ENCODE peak calls at places on chromosome 14, in ten cellular contexts. One of them, this sample, is unnamed.

GRCh38 chr14:69713976-69714716 is 52.8 kb upstream of the SRSF5 start:
- DNase-seq in ovary: no peak
- DNase-seq in RWPE2: no peak
- DNase-seq in OCI-LY7: no peak
- DNase-seq in left ventricle myocardium inferior: no peak
- DNase-seq in astrocyte of the spinal cord: no peak
- DNase-seq in dorsolateral prefrontal cortex: no peak
- DNase-seq in PC-3: no peak
- DNase-seq in stomach: no peak
- DNase-seq in heart left ventricle: no peak
- DNase-seq in this sample: no peak

GRCh38 chr14:62118461-62118860 is 356.2 kb downstream of the SNAPC1 start:
- DNase-seq in OCI-LY7: no peak
- DNase-seq in RWPE2: no peak
- DNase-seq in ovary: no peak
- DNase-seq in astrocyte of the spinal cord: no peak
- DNase-seq in stomach: no peak
- DNase-seq in dorsolateral prefrontal cortex: no peak
- DNase-seq in heart left ventricle: no peak
- DNase-seq in left ventricle myocardium inferior: no peak
- DNase-seq in PC-3: no peak
- DNase-seq in this sample: no peak

GRCh38 chr14:21917699-21918436 is 244.2 kb upstream of the OR4E1 start:
- DNase-seq in astrocyte of the spinal cord: peak; percentile 55
- DNase-seq in OCI-LY7: peak; percentile 89
- DNase-seq in stomach: peak; percentile 53
- DNase-seq in RWPE2: no peak
- DNase-seq in PC-3: peak; percentile 95
- DNase-seq in left ventricle myocardium inferior: no peak
- DNase-seq in ovary: no peak
- DNase-seq in dorsolateral prefrontal cortex: peak; percentile 29
- DNase-seq in heart left ventricle: no peak
- DNase-seq in this sample: no peak

GRCh38 chr14:102786758-102787157 is 9.5 kb downstream of the TRAF3 start:
- DNase-seq in ovary: no peak
- DNase-seq in RWPE2: no peak
- DNase-seq in OCI-LY7: no peak
- DNase-seq in heart left ventricle: no peak
- DNase-seq in astrocyte of the spinal cord: no peak
- DNase-seq in dorsolateral prefrontal cortex: no peak
- DNase-seq in PC-3: peak; percentile 40
- DNase-seq in stomach: no peak
- DNase-seq in left ventricle myocardium inferior: no peak
- DNase-seq in this sample: no peak

GRCh38 chr14:35050652-35051051 is 4.6 kb downstream of the FAM177A1 start:
- DNase-seq in left ventricle myocardium inferior: no peak
- DNase-seq in astrocyte of the spinal cord: peak; percentile 49
- DNase-seq in dorsolateral prefrontal cortex: no peak
- DNase-seq in RWPE2: no peak
- DNase-seq in heart left ventricle: no peak
- DNase-seq in OCI-LY7: no peak
- DNase-seq in PC-3: peak; percentile 75
- DNase-seq in ovary: no peak
- DNase-seq in stomach: no peak
- DNase-seq in this sample: no peak

GRCh38 chr14:49761839-49762551 is 6.0 kb upstream of the KLHDC2 start:
- DNase-seq in ovary: no peak
- DNase-seq in PC-3: no peak
- DNase-seq in OCI-LY7: no peak
- DNase-seq in RWPE2: no peak
- DNase-seq in left ventricle myocardium inferior: no peak
- DNase-seq in heart left ventricle: no peak
- DNase-seq in stomach: no peak
- DNase-seq in dorsolateral prefrontal cortex: no peak
- DNase-seq in astrocyte of the spinal cord: no peak
- DNase-seq in this sample: no peak

GRCh38 chr14:58171090-58171489 is 19.1 kb upstream of the ARMH4 start:
- DNase-seq in PC-3: peak; percentile 99
- DNase-seq in dorsolateral prefrontal cortex: peak; percentile 57
- DNase-seq in astrocyte of the spinal cord: peak; percentile 80
- DNase-seq in OCI-LY7: no peak
- DNase-seq in ovary: peak; percentile 69
- DNase-seq in heart left ventricle: peak; percentile 80
- DNase-seq in left ventricle myocardium inferior: peak; percentile 49
- DNase-seq in RWPE2: peak; percentile 76
- DNase-seq in stomach: peak; percentile 76
- DNase-seq in this sample: peak; percentile 46

GRCh38 chr14:29671034-29671433 is 256.6 kb downstream of the PRKD1 start:
- DNase-seq in heart left ventricle: no peak
- DNase-seq in ovary: no peak
- DNase-seq in OCI-LY7: no peak
- DNase-seq in left ventricle myocardium inferior: no peak
- DNase-seq in dorsolateral prefrontal cortex: no peak
- DNase-seq in RWPE2: no peak
- DNase-seq in PC-3: no peak
- DNase-seq in stomach: no peak
- DNase-seq in astrocyte of the spinal cord: peak; percentile 61
- DNase-seq in this sample: peak; percentile 44

GRCh38 chr14:71418591-71419245 is 511.5 kb downstream of the PCNX1 start:
- DNase-seq in astrocyte of the spinal cord: no peak
- DNase-seq in stomach: no peak
- DNase-seq in dorsolateral prefrontal cortex: no peak
- DNase-seq in heart left ventricle: no peak
- DNase-seq in PC-3: no peak
- DNase-seq in ovary: peak; percentile 39
- DNase-seq in OCI-LY7: no peak
- DNase-seq in RWPE2: no peak
- DNase-seq in left ventricle myocardium inferior: no peak
- DNase-seq in this sample: no peak

GRCh38 chr14:80455031-80455430 is 243.7 kb upstream of the DIO2 start:
- DNase-seq in PC-3: no peak
- DNase-seq in ovary: no peak
- DNase-seq in left ventricle myocardium inferior: no peak
- DNase-seq in dorsolateral prefrontal cortex: no peak
- DNase-seq in astrocyte of the spinal cord: no peak
- DNase-seq in OCI-LY7: no peak
- DNase-seq in RWPE2: no peak
- DNase-seq in heart left ventricle: no peak
- DNase-seq in stomach: no peak
- DNase-seq in this sample: no peak

GRCh38 chr14:58643366-58643765 is 5.6 kb downstream of the DACT1 start:
- DNase-seq in heart left ventricle: no peak
- DNase-seq in OCI-LY7: no peak
- DNase-seq in stomach: no peak
- DNase-seq in RWPE2: no peak
- DNase-seq in dorsolateral prefrontal cortex: no peak
- DNase-seq in ovary: no peak
- DNase-seq in left ventricle myocardium inferior: no peak
- DNase-seq in PC-3: no peak
- DNase-seq in astrocyte of the spinal cord: no peak
- DNase-seq in this sample: no peak

GRCh38 chr14:76407449-76408150 is 31.7 kb downstream of the ESRRB start:
- DNase-seq in RWPE2: no peak
- DNase-seq in astrocyte of the spinal cord: no peak
- DNase-seq in ovary: no peak
- DNase-seq in PC-3: no peak
- DNase-seq in OCI-LY7: no peak
- DNase-seq in stomach: no peak
- DNase-seq in dorsolateral prefrontal cortex: no peak
- DNase-seq in left ventricle myocardium inferior: no peak
- DNase-seq in heart left ventricle: no peak
- DNase-seq in this sample: no peak

GRCh38 chr14:57831981-57832380 is 33.9 kb downstream of the SLC35F4 start:
- DNase-seq in heart left ventricle: no peak
- DNase-seq in stomach: no peak
- DNase-seq in PC-3: no peak
- DNase-seq in ovary: no peak
- DNase-seq in astrocyte of the spinal cord: peak; percentile 4
- DNase-seq in OCI-LY7: peak; percentile 33
- DNase-seq in dorsolateral prefrontal cortex: no peak
- DNase-seq in left ventricle myocardium inferior: no peak
- DNase-seq in RWPE2: no peak
- DNase-seq in this sample: no peak

GRCh38 chr14:67609642-67610310 is 9.7 kb upstream of the PIGH start:
- DNase-seq in PC-3: no peak
- DNase-seq in left ventricle myocardium inferior: no peak
- DNase-seq in astrocyte of the spinal cord: no peak
- DNase-seq in ovary: no peak
- DNase-seq in dorsolateral prefrontal cortex: no peak
- DNase-seq in heart left ventricle: no peak
- DNase-seq in RWPE2: no peak
- DNase-seq in OCI-LY7: no peak
- DNase-seq in stomach: no peak
- DNase-seq in this sample: no peak

GRCh38 chr14:77067632-77068514 is 30.2 kb upstream of the CIPC start:
- DNase-seq in dorsolateral prefrontal cortex: peak; percentile 78
- DNase-seq in PC-3: peak; percentile 95
- DNase-seq in OCI-LY7: peak; percentile 61
- DNase-seq in ovary: peak; percentile 80
- DNase-seq in RWPE2: no peak
- DNase-seq in astrocyte of the spinal cord: peak; percentile 63
- DNase-seq in heart left ventricle: peak; percentile 85
- DNase-seq in left ventricle myocardium inferior: peak; percentile 63
- DNase-seq in stomach: peak; percentile 81
- DNase-seq in this sample: no peak

DNA sequence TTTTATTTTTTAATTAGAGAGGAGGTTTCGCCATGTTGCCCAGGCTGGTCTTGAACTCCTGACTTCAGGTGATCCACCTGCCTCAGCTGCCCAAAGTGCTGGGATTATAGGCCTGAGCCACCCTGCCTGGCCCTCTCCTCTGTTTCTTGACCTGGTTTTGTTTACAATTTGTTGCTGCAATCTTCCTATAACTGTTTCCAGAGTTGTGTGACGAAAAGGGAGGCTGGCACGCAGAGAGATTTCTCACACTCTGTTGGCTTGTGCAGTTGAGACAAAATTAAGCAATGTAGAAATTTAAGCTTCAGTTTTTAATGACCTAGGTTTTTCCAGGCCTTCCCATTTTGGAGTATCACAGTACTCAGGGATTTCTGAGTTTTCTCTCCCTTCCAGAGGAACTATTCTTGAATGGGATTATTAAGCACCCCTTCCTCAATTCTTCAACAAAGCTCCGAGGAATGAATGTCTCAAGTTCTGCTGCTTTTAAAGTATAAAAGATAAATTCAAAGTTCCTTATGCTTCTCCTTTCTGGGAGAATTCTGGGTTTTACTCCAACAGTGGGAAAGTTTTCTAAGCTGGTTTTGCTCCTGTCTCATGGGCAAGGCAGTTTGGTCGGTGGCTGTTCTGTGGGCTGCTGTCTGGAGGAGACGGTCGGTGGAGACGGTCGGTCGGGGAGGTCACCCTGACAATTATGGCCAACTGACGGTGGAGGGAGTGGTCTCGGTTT is 20.4 kb upstream of the FOS start:
- DNase-seq in left ventricle myocardium inferior: no peak
- DNase-seq in ovary: peak; percentile 62
- DNase-seq in OCI-LY7: no peak
- DNase-seq in PC-3: no peak
- DNase-seq in heart left ventricle: no peak
- DNase-seq in dorsolateral prefrontal cortex: no peak
- DNase-seq in astrocyte of the spinal cord: peak; percentile 14
- DNase-seq in stomach: peak; percentile 45
- DNase-seq in RWPE2: no peak
- DNase-seq in this sample: no peak
- TF ChIP-seq CTCF in left ventricle myocardium inferior: no peak
- TF ChIP-seq CTCF in ovary: no peak
- TF ChIP-seq CTCF in OCI-LY7: no peak
- TF ChIP-seq CTCF in PC-3: no peak
- TF ChIP-seq CTCF in heart left ventricle: no peak
- TF ChIP-seq CTCF in dorsolateral prefrontal cortex: no peak
- TF ChIP-seq CTCF in astrocyte of the spinal cord: no peak
- TF ChIP-seq CTCF in stomach: no peak
- TF ChIP-seq CTCF in RWPE2: no peak
- TF ChIP-seq CTCF in this sample: no peak

DNA sequence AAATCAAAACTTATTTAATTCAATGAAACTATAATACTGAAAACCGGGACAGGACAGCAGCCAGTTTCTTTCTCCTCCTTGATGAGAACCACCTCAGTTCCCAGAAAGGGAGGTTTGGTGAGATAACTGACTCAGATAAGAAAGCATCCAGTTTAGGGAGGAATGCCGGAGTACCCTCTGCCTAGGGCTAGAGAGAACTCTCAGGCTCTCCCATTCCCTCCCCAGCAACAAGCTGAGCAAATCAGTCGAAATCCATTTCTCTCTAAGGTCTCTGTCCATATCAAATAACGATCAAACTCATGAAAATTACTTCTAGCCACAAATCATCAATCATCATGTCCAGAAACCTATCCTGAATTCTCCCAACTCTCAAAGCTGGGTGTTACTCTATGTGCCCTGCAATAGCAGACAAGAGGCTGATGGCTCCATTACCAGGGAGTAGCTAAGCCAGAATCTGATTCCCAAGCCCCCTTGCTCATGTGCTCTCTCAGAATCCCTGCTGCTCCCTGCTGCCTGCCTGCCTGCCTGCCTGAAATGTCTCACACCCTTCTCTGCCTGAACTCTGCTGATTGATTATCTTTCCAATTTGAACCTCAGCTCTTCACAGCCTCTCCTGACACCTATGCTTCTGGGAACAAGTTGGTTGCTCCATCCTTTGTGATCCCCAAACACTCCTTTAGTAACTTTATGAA is 49.4 kb downstream of the SLC25A47 start:
- DNase-seq in dorsolateral prefrontal cortex: no peak
- DNase-seq in ovary: no peak
- DNase-seq in heart left ventricle: no peak
- DNase-seq in PC-3: no peak
- DNase-seq in OCI-LY7: no peak
- DNase-seq in left ventricle myocardium inferior: no peak
- DNase-seq in stomach: no peak
- DNase-seq in astrocyte of the spinal cord: no peak
- DNase-seq in RWPE2: no peak
- DNase-seq in this sample: no peak
- H3K4me3 ChIP-seq in dorsolateral prefrontal cortex: no peak overlapping the region
- H3K4me3 ChIP-seq in ovary: no peak overlapping the region
- H3K4me3 ChIP-seq in heart left ventricle: peak overlapping the region; percentile 7
- H3K4me3 ChIP-seq in PC-3: no peak overlapping the region
- H3K4me3 ChIP-seq in OCI-LY7: no peak overlapping the region
- H3K4me3 ChIP-seq in left ventricle myocardium inferior: peak overlapping the region; percentile 83
- H3K4me3 ChIP-seq in stomach: no peak overlapping the region
- H3K4me3 ChIP-seq in astrocyte of the spinal cord: no peak overlapping the region
- H3K4me3 ChIP-seq in RWPE2: no peak overlapping the region
- H3K4me3 ChIP-seq in this sample: no peak overlapping the region

GRCh38 chr14:26394114-26394855 is 203.5 kb downstream of the NOVA1 start:
- DNase-seq in left ventricle myocardium inferior: no peak
- DNase-seq in dorsolateral prefrontal cortex: no peak
- DNase-seq in astrocyte of the spinal cord: peak; percentile 17
- DNase-seq in ovary: no peak
- DNase-seq in PC-3: peak; percentile 59
- DNase-seq in stomach: peak; percentile 34
- DNase-seq in heart left ventricle: no peak
- DNase-seq in RWPE2: no peak
- DNase-seq in OCI-LY7: no peak
- DNase-seq in this sample: no peak
- TF ChIP-seq CTCF in left ventricle myocardium inferior: peak; percentile 48
- TF ChIP-seq CTCF in dorsolateral prefrontal cortex: peak; percentile 66
- TF ChIP-seq CTCF in astrocyte of the spinal cord: peak; percentile 27
- TF ChIP-seq CTCF in ovary: no peak
- TF ChIP-seq CTCF in PC-3: peak; percentile 68
- TF ChIP-seq CTCF in stomach: peak; percentile 13
- TF ChIP-seq CTCF in heart left ventricle: no peak
- TF ChIP-seq CTCF in RWPE2: peak; percentile 47
- TF ChIP-seq CTCF in OCI-LY7: no peak
- TF ChIP-seq CTCF in this sample: no peak

GRCh38 chr14:89617142-89617460 is 200.1 kb upstream of the FOXN3 start:
- DNase-seq in PC-3: no peak
- DNase-seq in RWPE2: no peak
- DNase-seq in heart left ventricle: no peak
- DNase-seq in left ventricle myocardium inferior: no peak
- DNase-seq in dorsolateral prefrontal cortex: no peak
- DNase-seq in ovary: no peak
- DNase-seq in astrocyte of the spinal cord: peak; percentile 8
- DNase-seq in stomach: no peak
- DNase-seq in OCI-LY7: no peak
- DNase-seq in this sample: no peak
- H3K4me3 ChIP-seq in PC-3: peak overlapping the region; percentile 79
- H3K4me3 ChIP-seq in RWPE2: no peak overlapping the region
- H3K4me3 ChIP-seq in heart left ventricle: no peak overlapping the region
- H3K4me3 ChIP-seq in left ventricle myocardium inferior: peak overlapping the region; percentile 83
- H3K4me3 ChIP-seq in dorsolateral prefrontal cortex: peak overlapping the region; percentile 82
- H3K4me3 ChIP-seq in ovary: peak overlapping the region; percentile 44
- H3K4me3 ChIP-seq in astrocyte of the spinal cord: peak overlapping the region; percentile 61
- H3K4me3 ChIP-seq in stomach: peak overlapping the region; percentile 79
- H3K4me3 ChIP-seq in OCI-LY7: peak overlapping the region; percentile 81
- H3K4me3 ChIP-seq in this sample: no peak overlapping the region